ENCODE peak calls at places on chromosome X, in eight cellular contexts. M, J, D, K, X, I, T and G are unnamed samples.

GRCh38 chrX:153766098-153766817 is 2.2 kb downstream of the PLXNB3 start:
- DNase-seq in M (no peak), J (no peak), D (no peak), K (peak; percentile 65), X (no peak), I (peak; percentile 40), T (peak; percentile 76), G (peak; percentile 56)

GRCh38 chrX:53714580-53715335 is 28.2 kb upstream of the HUWE1 start:
- DNase-seq in M (no peak), J (no peak), D (no peak), K (peak; percentile 69), X (peak; percentile 46), I (no peak), T (peak; percentile 64), G (no peak)

GRCh38 chrX:112631892-112632291 is 47.8 kb downstream of the LHFPL1 start:
- DNase-seq in M (no peak), J (no peak), D (no peak), K (no peak), X (no peak), I (no peak), T (peak; percentile 8), G (no peak)

GRCh38 chrX:103197721-103198306 is 17.1 kb upstream of the BEX4 start:
- DNase-seq in M (no peak), J (no peak), D (no peak), K (no peak), X (no peak), I (no peak), T (peak; percentile 53), G (no peak)

GRCh38 chrX:17500145-17500579 is 125.2 kb downstream of the NHS start:
- DNase-seq in M (peak; percentile 35), J (no peak), D (no peak), K (peak; percentile 15), X (no peak), I (no peak), T (peak; percentile 88), G (no peak)

GRCh38 chrX:33725556-33726232 is 406.4 kb downstream of the FAM47A start:
- DNase-seq in M (no peak), J (peak; percentile 69), D (no peak), K (peak; percentile 16), X (no peak), I (peak; percentile 35), T (no peak), G (no peak)

GRCh38 chrX:133405498-133406180 is 9.7 kb downstream of the GPC4 start:
- DNase-seq in M (no peak), J (no peak), D (no peak), K (no peak), X (no peak), I (no peak), T (no peak), G (no peak)

GRCh38 chrX:86910602-86911311 is 606.8 kb upstream of the KLHL4 start:
- DNase-seq in M (no peak), J (no peak), D (no peak), K (no peak), X (no peak), I (no peak), T (no peak), G (no peak)

GRCh38 chrX:53262918-53263394 is 18.4 kb downstream of the IQSEC2 start:
- DNase-seq in M (peak; percentile 61), J (no peak), D (no peak), K (peak; percentile 60), X (peak; percentile 18), I (no peak), T (peak; percentile 66), G (no peak)

DNA sequence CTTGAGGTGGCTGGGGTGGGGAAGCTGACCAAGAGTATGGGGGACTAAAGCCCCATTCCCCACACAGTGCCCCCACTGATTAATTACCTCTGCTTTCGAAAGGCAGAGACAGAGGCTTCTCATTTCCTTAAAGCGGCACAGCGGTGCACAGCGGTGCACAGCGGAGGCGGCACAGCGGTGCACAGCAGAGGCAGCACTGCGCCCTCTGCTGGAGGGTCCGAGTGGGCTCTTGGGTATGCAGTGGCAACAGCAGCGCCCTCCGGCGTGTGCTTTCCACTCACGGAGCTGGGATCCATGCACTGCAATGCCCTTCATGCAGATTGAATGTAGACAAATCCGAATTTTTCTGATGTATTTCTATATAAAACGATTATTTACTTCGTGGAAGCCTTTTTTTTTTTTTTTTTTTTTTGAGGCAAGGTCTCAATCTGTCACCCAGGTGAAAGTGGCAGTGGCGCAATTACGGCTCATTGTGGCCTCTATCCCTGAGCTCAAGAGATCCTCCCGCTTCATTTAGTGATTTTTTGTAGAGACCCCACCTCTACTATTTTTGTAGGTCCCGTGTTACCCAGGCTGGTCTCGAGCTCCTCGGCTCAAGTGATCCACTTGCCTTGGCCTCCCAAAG is 19.7 kb upstream of the PRPS2 start:
- DNase-seq in M (peak; percentile 27), J (peak; percentile 69), D (no peak), K (no peak), X (no peak), I (no peak), T (peak; percentile 19), G (no peak)
- TF ChIP-seq CTCF in M (peak; percentile 70), J (peak; percentile 65), D (peak; percentile 28), K (peak; percentile 44), X (no peak), I (no peak), T (peak; percentile 56), G (no peak)

GRCh38 chrX:25019707-25020390 is 4.1 kb upstream of the ARX start:
- DNase-seq in M (no peak), J (no peak), D (no peak), K (no peak), X (no peak), I (no peak), T (no peak), G (no peak)
- H3K4me3 ChIP-seq in M (peak overlapping the region; percentile 52), J (no peak overlapping the region), D (no peak overlapping the region), K (no peak overlapping the region), X (peak overlapping the region; percentile 41), I (peak overlapping the region; percentile 29), T (no peak overlapping the region), G (no peak overlapping the region)

GRCh38 chrX:40010550-40011364 is 87.0 kb downstream of the BCOR start:
- DNase-seq in M (no peak), J (no peak), D (no peak), K (no peak), X (no peak), I (no peak), T (no peak), G (no peak)

GRCh38 chrX:40008841-40009461 is 88.8 kb downstream of the BCOR start:
- DNase-seq in M (no peak), J (no peak), D (no peak), K (no peak), X (no peak), I (peak; percentile 25), T (peak; percentile 23), G (no peak)

GRCh38 chrX:40009890-40010289 is 87.9 kb downstream of the BCOR start:
- DNase-seq in M (no peak), J (no peak), D (no peak), K (no peak), X (no peak), I (no peak), T (no peak), G (no peak)

GRCh38 chrX:40007746-40008705 is 89.7 kb downstream of the BCOR start:
- DNase-seq in M (no peak), J (no peak), D (no peak), K (no peak), X (no peak), I (no peak), T (no peak), G (no peak)

DNA sequence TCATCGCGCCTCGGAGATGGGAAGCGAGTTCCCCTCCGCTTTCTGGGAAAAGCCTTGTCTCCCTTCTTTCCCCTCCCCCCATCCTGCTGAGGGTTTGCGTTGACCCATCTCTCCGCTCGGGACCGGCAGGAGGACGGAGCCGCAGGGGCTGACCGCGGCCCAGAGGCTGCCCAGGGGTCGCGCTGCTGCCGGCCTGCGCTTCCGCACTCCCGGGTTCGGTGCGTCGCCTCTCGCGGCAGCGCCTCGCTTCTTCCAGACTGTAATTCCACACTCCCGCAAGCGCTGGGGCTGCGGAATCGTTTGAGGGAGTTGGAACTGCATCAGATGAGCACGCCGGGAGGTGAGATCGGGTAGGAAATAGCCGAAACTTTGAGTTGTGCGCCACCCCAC is 88.3 kb downstream of the BCOR start:
- DNase-seq in M (no peak), J (no peak), D (no peak), K (no peak), X (no peak), I (no peak), T (no peak), G (no peak)
- H3K4me1 ChIP-seq in M (peaks cover 7% of the 10 kb centered on the region), J (no peaks in the 10 kb centered on the region), D (peaks cover 4% of the 10 kb centered on the region), K (peaks cover 7% of the 10 kb centered on the region), X (peaks cover 6% of the 10 kb centered on the region), I (peaks cover 3% of the 10 kb centered on the region), T (peaks cover 12% of the 10 kb centered on the region), G (peaks cover 12% of the 10 kb centered on the region)

DNA sequence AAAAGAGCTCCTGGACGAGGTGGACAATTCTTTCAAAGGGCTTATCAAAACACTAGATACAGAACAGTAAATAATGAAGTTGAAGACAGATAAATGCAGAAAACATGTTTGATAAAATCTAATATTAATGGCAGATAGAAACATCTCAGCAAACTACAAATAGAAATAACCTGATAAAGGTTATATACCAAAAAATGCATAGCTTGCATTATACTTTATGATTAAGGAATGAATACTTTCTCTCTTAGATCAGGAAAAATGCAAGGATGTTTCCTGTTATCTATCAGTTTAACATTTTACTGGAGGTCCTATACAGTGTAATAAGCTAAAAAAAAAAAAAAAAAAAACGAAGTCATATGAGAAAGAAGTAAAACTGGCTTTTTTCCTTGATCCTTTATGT is 304.5 kb upstream of the CXorf51A start:
- DNase-seq in M (no peak), J (no peak), D (no peak), K (no peak), X (no peak), I (no peak), T (no peak), G (no peak)
- TF ChIP-seq CTCF in M (no peak), J (no peak), D (no peak), K (no peak), X (no peak), I (no peak), T (no peak), G (no peak)

DNA sequence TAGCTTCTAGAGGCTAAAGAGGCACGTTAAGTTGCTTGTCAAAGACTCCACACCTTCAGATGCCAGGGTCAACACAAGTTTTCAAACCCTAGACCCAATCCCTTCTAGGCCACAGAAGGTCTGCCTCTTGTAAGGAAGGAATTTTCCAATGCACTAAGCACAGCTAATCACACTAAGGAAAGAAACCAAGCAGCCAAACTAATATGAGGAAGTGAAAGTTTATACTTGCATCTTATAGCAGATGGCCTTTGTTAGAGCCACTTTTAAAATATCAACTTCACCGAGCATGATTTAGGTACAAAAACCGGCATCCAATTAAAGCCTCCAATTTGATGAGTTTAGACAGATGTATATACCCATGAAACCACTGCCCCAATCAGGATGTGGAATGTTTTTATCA is 9.9 kb downstream of the FHL1 start:
- DNase-seq in M (no peak), J (peak; percentile 53), D (no peak), K (no peak), X (no peak), I (no peak), T (no peak), G (no peak)
- H3K4me3 ChIP-seq in M (no peak overlapping the region), J (peak overlapping the region; percentile 31), D (no peak overlapping the region), K (no peak overlapping the region), X (no peak overlapping the region), I (no peak overlapping the region), T (no peak overlapping the region), G (no peak overlapping the region)